ENCODE peak calls at places on chromosomes 3 and 15, in five cellular contexts. O, H, E, Y and M are unnamed samples.

GRCh38 chr15:100537326-100537725 is 8.6 kb upstream of the CERS3 start:
- DNase-seq in O (no peak), H (no peak), E (no peak), Y (no peak), M (no peak)

GRCh38 chr3:50165388-50166308 is 10.5 kb downstream of the SEMA3F start:
- DNase-seq in O (no peak), H (no peak), E (no peak), Y (peak), M (no peak)

GRCh38 chr3:61562810-61563613 is 1.6 kb downstream of the PTPRG start:
- DNase-seq in O (no peak), H (no peak), E (peak), Y (no peak), M (no peak)

GRCh38 chr3:196220587-196220986 is 4.3 kb downstream of the SLC51A start:
- DNase-seq in O (no peak), H (no peak), E (peak), Y (no peak), M (no peak)

GRCh38 chr3:185399629-185400339 is 36.8 kb downstream of the MAP3K13 start:
- DNase-seq in O (no peak), H (no peak), E (no peak), Y (no peak), M (no peak)

GRCh38 chr3:28267984-28268849 is 26.8 kb downstream of the CMC1 start:
- DNase-seq in O (peak), H (no peak), E (no peak), Y (no peak), M (no peak)

GRCh38 chr15:28109626-28110415 is 10.7 kb upstream of the OCA2 start:
- DNase-seq in O (no peak), H (no peak), E (no peak), Y (no peak), M (no peak)

GRCh38 chr15:99057020-99057419 is 47.9 kb upstream of the SYNM start:
- DNase-seq in O (no peak), H (no peak), E (no peak), Y (no peak), M (no peak)

GRCh38 chr3:152196782-152197181 is 71.9 kb upstream of the MBNL1 start:
- DNase-seq in O (no peak), H (no peak), E (no peak), Y (no peak), M (no peak)

GRCh38 chr3:29802057-29802456 is 521.2 kb downstream of the RBMS3 start:
- DNase-seq in O (no peak), H (peak), E (no peak), Y (no peak), M (no peak)

GRCh38 chr3:108241146-108241545 is 18.9 kb upstream of the IFT57 start:
- DNase-seq in O (no peak), H (no peak), E (no peak), Y (no peak), M (no peak)

GRCh38 chr15:51818156-51818555 is 11.3 kb upstream of the TMOD3 start:
- DNase-seq in O (no peak), H (no peak), E (no peak), Y (no peak), M (no peak)

GRCh38 chr15:55289011-55289572 is 521 bp downstream of the RAB27A start:
- DNase-seq in O (peak), H (no peak), E (peak), Y (peak), M (no peak)

GRCh38 chr3:197135212-197135611 is 105.6 kb upstream of the MELTF start:
- DNase-seq in O (no peak), H (no peak), E (no peak), Y (no peak), M (no peak)

GRCh38 chr15:40843885-40844542 is at the start of gene SPINT1:
- DNase-seq in O (no peak), H (no peak), E (peak), Y (peak), M (no peak)

GRCh38 chr15:66440501-66440900 is 53.8 kb downstream of the MAP2K1 start:
- DNase-seq in O (no peak), H (no peak), E (no peak), Y (no peak), M (no peak)

GRCh38 chr3:180421221-180421620 is 180.7 kb upstream of the TTC14 start:
- DNase-seq in O (no peak), H (no peak), E (no peak), Y (no peak), M (no peak)

GRCh38 chr15:87672309-87672897 is 584.1 kb downstream of the NTRK3 start:
- DNase-seq in O (peak), H (peak), E (no peak), Y (no peak), M (no peak)

GRCh38 chr15:68497206-68497910 is 65.4 kb upstream of the ITGA11 start:
- DNase-seq in O (peak), H (no peak), E (no peak), Y (no peak), M (no peak)

GRCh38 chr15:69990566-69991391 is 106.9 kb downstream of the TLE3 start:
- DNase-seq in O (no peak), H (no peak), E (no peak), Y (no peak), M (no peak)

GRCh38 chr3:129384594-129385323 is 43.7 kb downstream of the EFCAB12 start:
- DNase-seq in O (no peak), H (no peak), E (no peak), Y (no peak), M (no peak)

GRCh38 chr3:12462159-12462962 is 21.9 kb upstream of the TSEN2 start:
- DNase-seq in O (no peak), H (no peak), E (peak), Y (no peak), M (no peak)

GRCh38 chr15:34366271-34367043 is 539 bp downstream of the LPCAT4 start:
- DNase-seq in O (peak), H (no peak), E (peak), Y (peak), M (peak)

GRCh38 chr3:114178770-114179368 is at the start of gene DRD3:
- DNase-seq in O (peak), H (peak), E (no peak), Y (no peak), M (peak)

DNA sequence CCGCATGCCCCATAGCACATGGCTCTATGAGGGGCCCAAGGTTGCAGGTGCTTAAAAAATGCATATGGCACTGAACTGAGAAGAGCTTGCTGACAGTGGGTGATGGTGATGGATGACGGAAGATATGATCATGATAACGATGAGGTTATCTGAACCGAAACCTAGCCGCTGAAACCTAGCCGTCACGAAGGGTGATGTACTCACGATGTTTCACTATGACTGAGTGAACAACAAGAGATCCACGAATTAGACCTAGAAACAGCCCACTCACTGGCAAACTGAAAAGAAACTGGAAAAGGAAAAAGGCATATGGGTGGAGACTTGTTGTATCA is 57.6 kb upstream of the BCL6 start:
- DNase-seq in O (no peak), H (no peak), E (no peak), Y (no peak), M (no peak)
- H3K4me3 ChIP-seq in O (no peak), H (no peak), E (no peak), Y (no peak), M (no peak)

GRCh38 chr3:69194431-69195183 is 72.2 kb upstream of the LMOD3 start:
- DNase-seq in O (no peak), H (no peak), E (no peak), Y (no peak), M (no peak)
- TF ChIP-seq CTCF in O (no peak), H (no peak), E (no peak), Y (no peak), M (no peak)

GRCh38 chr3:8743911-8744310 is 10.3 kb downstream of the CAV3 start:
- DNase-seq in O (no peak), H (no peak), E (no peak), Y (no peak), M (no peak)

GRCh38 chr3:8738639-8739038 is 5.0 kb downstream of the CAV3 start:
- DNase-seq in O (no peak), H (no peak), E (no peak), Y (no peak), M (no peak)

GRCh38 chr3:8739757-8740508 is 6.3 kb downstream of the CAV3 start:
- DNase-seq in O (peak), H (peak), E (no peak), Y (no peak), M (peak)

GRCh38 chr3:8742921-8743605 is 9.5 kb downstream of the CAV3 start:
- DNase-seq in O (peak), H (no peak), E (no peak), Y (no peak), M (no peak)

DNA sequence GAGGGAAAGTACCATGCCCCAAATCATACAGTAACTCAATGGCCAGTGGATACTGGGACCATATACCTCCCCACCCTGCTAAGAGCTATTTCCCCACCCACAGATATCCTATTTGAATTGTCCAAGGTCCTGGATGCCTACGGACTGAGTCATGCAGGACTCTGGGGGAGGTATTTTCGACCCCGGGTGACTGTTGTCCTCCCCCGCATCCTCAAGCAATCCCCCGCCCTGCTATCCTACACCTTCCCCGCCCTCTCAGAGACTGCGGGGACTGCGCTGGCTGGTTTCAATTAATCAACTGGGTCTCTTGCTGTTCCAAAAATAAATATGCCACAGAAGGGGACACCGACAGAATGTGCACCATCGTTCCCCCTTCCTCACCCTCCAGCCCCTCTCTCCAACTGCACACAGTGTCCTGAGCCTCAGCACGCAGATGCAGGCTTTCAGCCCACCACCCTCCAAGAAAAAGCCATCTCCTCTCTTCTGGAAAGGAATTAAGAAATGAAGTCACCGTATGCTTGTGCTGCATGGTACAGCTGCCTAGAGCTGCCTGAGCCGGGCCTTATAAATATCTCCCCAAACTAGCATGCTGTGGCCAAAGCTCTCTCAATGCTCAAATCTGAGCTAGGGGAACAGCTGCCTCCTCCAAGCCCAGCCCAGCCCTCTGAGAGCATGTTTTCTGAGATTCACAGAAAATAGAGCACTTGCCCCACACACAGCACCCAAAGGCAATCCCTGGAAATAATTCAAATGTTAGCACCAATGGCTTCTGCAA is 8.2 kb downstream of the CAV3 start:
- DNase-seq in O (peak), H (peak), E (no peak), Y (no peak), M (peak)
- H3K4me3 ChIP-seq in O (peak), H (peak), E (no peak), Y (no peak), M (no peak)

DNA sequence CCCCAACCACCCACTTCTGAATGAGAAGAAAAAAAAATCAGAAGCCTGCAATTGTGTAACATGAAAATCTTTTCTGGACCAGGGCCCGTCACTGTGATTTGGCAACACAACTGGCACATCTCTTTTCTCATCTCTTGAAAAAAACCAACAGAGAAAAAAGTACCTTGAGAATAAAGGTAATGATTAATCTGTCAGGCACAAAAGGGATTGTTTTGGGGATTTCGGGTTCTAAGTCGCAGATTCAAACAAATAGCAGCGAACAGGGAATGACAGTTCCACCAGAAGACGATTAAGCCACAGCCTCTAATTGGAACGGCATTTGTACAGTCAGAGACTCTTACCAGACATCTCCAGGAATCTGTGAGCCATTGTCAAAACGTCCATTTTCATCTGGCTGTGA is at the start of gene AQP9:
- DNase-seq in O (no peak), H (no peak), E (no peak), Y (no peak), M (no peak)
- TF ChIP-seq CTCF in O (no peak), H (no peak), E (no peak), Y (no peak), M (no peak)

GRCh38 chr15:63076136-63077005 is 33.8 kb downstream of the TPM1 start:
- DNase-seq in O (no peak), H (no peak), E (no peak), Y (no peak), M (no peak)
- H3K4me3 ChIP-seq in O (no peak), H (no peak), E (no peak), Y (no peak), M (no peak)

GRCh38 chr3:119035014-119035346 is 334 bp upstream of the IGSF11 start:
- DNase-seq in O (no peak), H (no peak), E (no peak), Y (no peak), M (no peak)

GRCh38 chr3:119033393-119034255 is 1.0 kb downstream of the IGSF11 start:
- DNase-seq in O (no peak), H (no peak), E (no peak), Y (no peak), M (no peak)

DNA sequence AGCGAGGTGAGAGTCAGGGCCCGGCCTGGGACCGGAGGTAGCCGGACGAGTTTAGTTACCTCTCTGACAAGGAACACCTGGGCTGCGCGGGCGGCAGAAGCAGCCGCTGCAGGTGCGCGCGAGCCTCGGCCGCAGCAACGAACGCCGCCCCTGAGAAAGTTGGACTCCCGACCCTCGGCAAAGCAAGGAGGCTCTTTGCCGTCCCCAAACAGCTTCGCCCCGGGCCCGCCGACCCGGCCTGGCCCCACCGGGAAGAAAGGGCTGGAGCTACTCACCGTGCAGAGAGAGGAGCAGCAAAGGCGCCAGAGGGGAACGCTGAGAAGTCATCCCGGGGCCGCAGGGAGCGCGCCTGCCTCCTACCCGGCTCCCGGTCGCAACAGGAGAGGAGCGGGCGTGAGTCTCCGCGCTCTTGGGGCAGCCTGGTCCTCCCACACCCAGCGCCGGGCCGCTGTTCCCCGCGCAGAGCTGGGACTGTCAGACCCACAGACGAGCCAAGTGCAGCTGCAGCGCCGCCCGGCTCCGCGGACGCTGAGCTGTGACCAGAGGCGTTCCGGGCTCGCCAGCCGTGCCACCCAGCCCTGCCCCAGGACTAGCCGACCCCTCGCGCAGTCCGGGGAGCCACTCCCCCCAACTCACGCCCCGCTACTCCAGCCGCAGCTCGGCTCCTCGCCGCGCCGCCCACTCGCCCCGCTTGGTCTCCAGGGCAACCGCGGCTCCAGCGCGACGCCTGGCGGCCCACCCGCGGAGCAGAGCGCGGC is at the start of gene IGSF11:
- DNase-seq in O (peak), H (peak), E (peak), Y (peak), M (no peak)
- TF ChIP-seq CTCF in O (peak), H (no peak), E (peak), Y (no peak), M (no peak)

DNA sequence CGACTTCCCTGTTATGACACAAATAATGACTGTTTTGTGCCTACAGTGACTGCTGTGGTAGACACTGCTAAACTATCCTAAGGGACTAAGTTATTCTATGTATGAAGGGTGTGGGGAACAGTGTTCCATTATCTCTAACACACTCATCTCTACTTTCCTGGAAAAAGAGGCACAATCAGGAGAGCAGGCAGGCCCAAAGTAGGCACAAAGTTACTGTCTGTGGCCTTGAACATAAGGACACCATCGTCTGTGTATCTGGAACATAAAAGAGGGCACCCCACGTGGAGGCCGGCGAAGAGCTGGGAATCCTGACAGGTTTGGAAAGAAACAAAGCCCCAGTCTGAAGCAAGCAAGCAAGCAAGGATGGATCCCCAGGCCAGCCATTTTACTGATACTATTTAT is 1.5 kb downstream of the ABCC5 start:
- DNase-seq in O (no peak), H (no peak), E (no peak), Y (no peak), M (no peak)
- H3K4me3 ChIP-seq in O (peak), H (peak), E (peak), Y (peak), M (no peak)